ENCODE peak calls at places on chromosomes 11 and 22, in eight cellular contexts. A is HS-27A; O is GM10248; S is activated CD4-positive, alpha-beta T cell treated with anti-CD3 and anti-CD28 coated beads, Interleukin-2, amount 50 U/mL, for 48 hours; L is dorsolateral prefrontal cortex; C is stimulated activated effector memory CD8-positive, alpha-beta T cell treated with anti-CD3 and anti-CD28 coated beads, Interleukin-12 subunit alpha, Interleukin-12 subunit beta, amount 100 ng/mL, for 72 hours; Y is ELF-1; I is brain microvascular endothelial cell. F is an unnamed sample.

GRCh38 chr11:12625438-12626071 is 48.7 kb upstream of the TEAD1 start:
- DNase-seq in A (peak), O (no peak), S (no peak), L (no peak), C (no peak), Y (no peak), I (peak), F (no peak)

GRCh38 chr22:32823024-32823730 is 21.7 kb downstream of the TIMP3 start:
- DNase-seq in A (no peak), O (peak), S (peak), L (no peak), C (no peak), Y (peak), I (no peak), F (no peak)

GRCh38 chr22:25484916-25485315 is 79.6 kb upstream of the GRK3 start:
- DNase-seq in A (no peak), O (no peak), S (no peak), L (no peak), C (no peak), Y (no peak), I (no peak), F (no peak)

GRCh38 chr11:59857444-59858434 is 8.5 kb downstream of the TCN1 start:
- DNase-seq in A (no peak), O (no peak), S (peak), L (no peak), C (no peak), Y (peak), I (peak), F (no peak)

GRCh38 chr11:44047931-44048431 is at the start of gene ACCSL:
- DNase-seq in A (no peak), O (no peak), S (no peak), L (no peak), C (no peak), Y (no peak), I (no peak), F (no peak)

GRCh38 chr11:78380615-78381029 is 37.0 kb downstream of the GAB2 start:
- DNase-seq in A (peak), O (no peak), S (no peak), L (no peak), C (no peak), Y (no peak), I (peak), F (no peak)

GRCh38 chr11:115162919-115163318 is 341.3 kb downstream of the CADM1 start:
- DNase-seq in A (no peak), O (no peak), S (no peak), L (no peak), C (no peak), Y (no peak), I (no peak), F (no peak)

GRCh38 chr11:93732237-93732892 is 8.9 kb downstream of the TAF1D start:
- DNase-seq in A (no peak), O (no peak), S (no peak), L (no peak), C (no peak), Y (no peak), I (no peak), F (no peak)

GRCh38 chr11:47442514-47442913 is 6.4 kb downstream of the RAPSN start:
- DNase-seq in A (no peak), O (no peak), S (no peak), L (peak), C (no peak), Y (no peak), I (no peak), F (no peak)

GRCh38 chr11:60840711-60841430 is 1.0 kb upstream of the CCDC86 start:
- DNase-seq in A (peak), O (no peak), S (no peak), L (no peak), C (no peak), Y (no peak), I (peak), F (no peak)

GRCh38 chr11:104968856-104969776 is 742 bp upstream of the CASP4 start:
- DNase-seq in A (peak), O (no peak), S (no peak), L (no peak), C (no peak), Y (peak), I (peak), F (no peak)

GRCh38 chr11:7186190-7186589 is 65.5 kb upstream of the SYT9 start:
- DNase-seq in A (peak), O (no peak), S (no peak), L (no peak), C (no peak), Y (no peak), I (peak), F (no peak)

GRCh38 chr22:33496112-33496511 is 424.2 kb downstream of the LARGE1 start:
- DNase-seq in A (no peak), O (no peak), S (no peak), L (no peak), C (no peak), Y (no peak), I (no peak), F (no peak)

GRCh38 chr22:32717337-32718240 is 83.9 kb upstream of the TIMP3 start:
- DNase-seq in A (no peak), O (no peak), S (no peak), L (no peak), C (no peak), Y (no peak), I (no peak), F (no peak)